ENCODE peak calls at places on chromosomes 4 and X, in six cellular contexts. Y is psoas muscle, P is left ventricle myocardium inferior, D is uterus, R is keratinocyte, V is A673. W is an unnamed sample.

GRCh38 chrX:15686818-15687685 is 22.4 kb upstream of the CLTRN start:
- DNase-seq in P (no peak), D (peak), V (peak), Y (no peak), R (no peak), W (peak)

GRCh38 chr4:62023633-62024032 is 823.5 kb downstream of the ADGRL3 start:
- DNase-seq in R (no peak), P (no peak), V (no peak), Y (no peak), D (no peak), W (no peak)

GRCh38 chr4:149194061-149194460 is 621.6 kb downstream of the IQCM start:
- DNase-seq in Y (no peak), R (no peak), D (no peak), V (no peak), P (no peak), W (no peak)

GRCh38 chrX:96861661-96862060 is 22.0 kb upstream of the RPA4 start:
- DNase-seq in V (no peak), R (no peak), P (no peak), Y (no peak), D (no peak), W (no peak)

GRCh38 chr4:175807596-175807995 is 4.5 kb downstream of the GPM6A start:
- DNase-seq in V (no peak), R (no peak), D (no peak), Y (no peak), P (no peak), W (no peak)

GRCh38 chrX:135625995-135626394 is 87.4 kb upstream of the CT45A1 start:
- DNase-seq in R (no peak), P (no peak), D (no peak), V (peak), Y (no peak), W (no peak)

GRCh38 chr4:113141901-113142346 is 92.5 kb downstream of the ANK2 start:
- DNase-seq in V (no peak), P (no peak), R (no peak), D (no peak), Y (no peak), W (no peak)

GRCh38 chr4:155953151-155954117 is at the start of gene CTSO:
- DNase-seq in V (peak), R (no peak), D (peak), P (peak), Y (peak), W (peak)

GRCh38 chr4:70844180-70844579 is 4.5 kb upstream of the GRSF1 start:
- DNase-seq in P (no peak), V (no peak), R (no peak), D (no peak), Y (no peak), W (no peak)

GRCh38 chr4:25970691-25971427 is 56.8 kb downstream of the SMIM20 start:
- DNase-seq in D (no peak), Y (no peak), P (no peak), V (no peak), R (no peak), W (no peak)

GRCh38 chrX:72274526-72274925 is 2.5 kb downstream of the RPS4X start:
- DNase-seq in V (no peak), D (no peak), P (no peak), R (no peak), Y (no peak), W (no peak)

GRCh38 chrX:72271091-72271490 is 6.0 kb downstream of the RPS4X start:
- DNase-seq in R (no peak), P (no peak), Y (no peak), D (no peak), V (no peak), W (no peak)

GRCh38 chrX:72271812-72272211 is 5.2 kb downstream of the RPS4X start:
- DNase-seq in R (peak), D (no peak), V (no peak), P (no peak), Y (no peak), W (no peak)

GRCh38 chrX:72272868-72273267 is 4.2 kb downstream of the RPS4X start:
- DNase-seq in P (no peak), D (no peak), V (no peak), Y (no peak), R (no peak), W (no peak)

GRCh38 chrX:72273718-72274117 is 3.3 kb downstream of the RPS4X start:
- DNase-seq in V (no peak), R (no peak), P (no peak), Y (no peak), D (no peak), W (no peak)
- H3K4me3 ChIP-seq in V (peak), R (no peak), P (no peak), Y (no peak), D (no peak), W (no peak)

GRCh38 chr4:80171656-80172055 is 25.6 kb upstream of the PRDM8 start:
- DNase-seq in R (no peak), Y (no peak), D (no peak), V (no peak), P (no peak), W (no peak)

GRCh38 chr4:80171251-80171650 is 26.1 kb upstream of the PRDM8 start:
- DNase-seq in D (no peak), V (no peak), P (no peak), Y (no peak), R (no peak), W (no peak)

GRCh38 chr4:80173387-80173786 is 23.9 kb upstream of the PRDM8 start:
- DNase-seq in P (no peak), R (peak), D (no peak), V (no peak), Y (no peak), W (no peak)

GRCh38 chr4:80173841-80174240 is 23.5 kb upstream of the PRDM8 start:
- DNase-seq in R (no peak), P (no peak), D (no peak), V (no peak), Y (no peak), W (no peak)

DNA sequence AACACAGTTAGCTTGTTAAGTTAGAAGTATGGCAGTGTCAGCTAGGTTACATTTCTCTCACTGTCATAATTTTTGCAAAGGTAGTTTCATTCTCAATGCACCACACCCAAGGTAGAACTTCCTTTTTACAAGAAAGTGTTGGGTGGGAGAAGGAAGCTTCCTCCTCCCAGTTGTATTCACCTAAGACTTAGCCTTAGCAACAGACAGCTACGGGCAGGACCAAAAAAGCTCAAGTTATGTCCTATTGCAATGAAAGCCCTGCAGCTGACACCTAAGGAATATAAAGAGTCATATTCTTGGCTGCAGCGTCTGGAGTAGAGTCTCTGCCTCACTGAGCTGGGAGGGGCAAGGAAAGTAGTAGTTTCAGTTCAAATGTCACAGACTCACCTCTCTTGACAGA is 25.1 kb upstream of the PRDM8 start:
- DNase-seq in D (no peak), Y (no peak), V (no peak), R (no peak), P (no peak), W (no peak)
- H3K27ac ChIP-seq in D (no peak), Y (no peak), V (no peak), R (peak), P (no peak), W (no peak)

DNA sequence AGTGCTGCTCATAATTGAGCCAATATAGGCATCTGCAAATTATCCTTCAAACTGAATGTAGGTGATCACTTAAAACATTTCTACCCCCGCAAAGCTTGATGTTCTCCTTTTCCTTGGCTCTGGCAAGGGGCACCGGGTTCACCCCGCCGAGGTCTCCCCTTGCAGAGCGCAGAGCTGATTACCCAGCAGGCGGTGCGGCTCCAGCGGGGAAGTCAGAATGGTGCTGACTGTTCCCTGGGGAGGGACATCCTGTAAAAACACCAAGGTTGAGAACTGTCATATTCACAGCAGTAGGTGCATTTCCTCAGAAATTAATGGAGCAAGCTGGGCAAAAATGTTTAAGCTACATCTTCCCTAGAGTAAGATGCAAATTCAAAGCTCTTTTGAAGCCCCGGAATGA is 767.4 kb upstream of the TENM3 start:
- DNase-seq in V (no peak), D (no peak), P (no peak), Y (no peak), R (no peak), W (no peak)
- H3K4me3 ChIP-seq in V (no peak), D (no peak), P (peak), Y (no peak), R (no peak), W (no peak)

GRCh38 chr4:165378763-165379631 is at the start of gene CPE:
- DNase-seq in P (peak), D (peak), R (no peak), Y (peak), V (peak), W (peak)
- H3K27ac ChIP-seq in P (peak), D (peak), R (no peak), Y (peak), V (peak), W (peak)

GRCh38 chr4:45345551-45345950 is 619.2 kb upstream of the GNPDA2 start:
- DNase-seq in V (peak), P (no peak), Y (no peak), R (no peak), D (no peak), W (no peak)
- H3K4me3 ChIP-seq in V (peak), P (no peak), Y (no peak), R (no peak), D (no peak), W (no peak)

GRCh38 chrX:69031971-69032391 is 133.3 kb downstream of the PJA1 start:
- DNase-seq in V (no peak), R (peak), D (no peak), P (no peak), Y (no peak), W (no peak)

GRCh38 chrX:69034451-69034850 is 130.8 kb downstream of the PJA1 start:
- DNase-seq in R (no peak), Y (no peak), D (no peak), V (no peak), P (no peak), W (peak)

GRCh38 chrX:69032601-69033000 is 132.7 kb downstream of the PJA1 start:
- DNase-seq in Y (no peak), P (no peak), D (no peak), V (no peak), R (peak), W (no peak)

GRCh38 chrX:69031181-69031580 is 134.1 kb downstream of the PJA1 start:
- DNase-seq in D (no peak), V (no peak), R (no peak), P (no peak), Y (no peak), W (no peak)

DNA sequence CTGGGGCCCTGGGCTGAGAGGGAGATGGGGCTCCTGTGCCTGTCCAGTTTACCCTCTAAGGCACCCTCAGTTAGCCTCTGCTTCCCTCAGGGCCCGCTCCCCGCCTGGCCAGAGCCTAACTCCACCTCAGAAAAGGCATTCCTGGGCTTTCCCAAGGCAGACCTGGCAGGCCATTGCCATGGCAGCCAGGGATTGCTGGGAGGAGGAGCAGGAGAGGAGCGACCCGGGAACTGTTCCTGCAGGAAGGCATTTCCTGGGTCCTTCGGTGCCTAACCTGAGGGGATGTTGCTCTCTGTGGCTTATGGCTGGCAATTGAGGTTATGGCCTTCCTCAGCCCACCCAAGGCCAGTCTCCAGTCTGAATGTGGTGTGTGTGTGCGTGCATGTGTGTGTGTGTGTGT is 131.3 kb downstream of the PJA1 start:
- DNase-seq in R (no peak), P (no peak), Y (no peak), D (no peak), V (no peak), W (no peak)
- H3K27ac ChIP-seq in R (no peak), P (no peak), Y (no peak), D (no peak), V (no peak), W (no peak)

DNA sequence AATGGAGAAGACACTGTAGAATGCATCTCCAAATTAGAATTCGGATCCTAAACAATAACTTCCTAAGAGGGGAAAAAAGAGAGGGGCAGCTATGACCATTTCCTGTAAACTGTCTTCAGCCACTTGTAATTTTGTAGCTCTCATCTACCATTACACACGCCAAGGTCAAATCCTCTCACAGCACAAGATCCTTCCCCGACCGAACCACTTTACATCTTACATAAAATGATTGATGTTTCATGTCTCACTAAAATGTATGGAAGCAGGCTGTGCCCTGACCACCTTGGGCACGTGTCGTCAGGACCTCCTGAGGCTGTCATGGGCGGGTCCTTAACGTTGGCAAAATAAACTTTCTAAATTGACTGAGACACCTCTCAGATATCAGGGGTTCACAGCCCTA is 24.1 kb upstream of the PBDC1 start:
- DNase-seq in V (peak), P (no peak), Y (peak), D (peak), R (no peak), W (no peak)
- H3K4me3 ChIP-seq in V (peak), P (peak), Y (peak), D (no peak), R (peak), W (no peak)

GRCh38 chr4:3836802-3837601 is 70.8 kb downstream of the ADRA2C start:
- DNase-seq in V (peak), D (no peak), R (no peak), P (no peak), Y (peak), W (no peak)

GRCh38 chr4:3834921-3835521 is 68.8 kb downstream of the ADRA2C start:
- DNase-seq in Y (no peak), P (no peak), D (no peak), R (no peak), V (no peak), W (no peak)

GRCh38 chr4:3835527-3836040 is 69.4 kb downstream of the ADRA2C start:
- DNase-seq in R (no peak), D (no peak), V (no peak), P (no peak), Y (no peak), W (no peak)

GRCh38 chr4:3834186-3834920 is 68.2 kb downstream of the ADRA2C start:
- DNase-seq in R (no peak), D (no peak), Y (no peak), V (no peak), P (no peak), W (no peak)

DNA sequence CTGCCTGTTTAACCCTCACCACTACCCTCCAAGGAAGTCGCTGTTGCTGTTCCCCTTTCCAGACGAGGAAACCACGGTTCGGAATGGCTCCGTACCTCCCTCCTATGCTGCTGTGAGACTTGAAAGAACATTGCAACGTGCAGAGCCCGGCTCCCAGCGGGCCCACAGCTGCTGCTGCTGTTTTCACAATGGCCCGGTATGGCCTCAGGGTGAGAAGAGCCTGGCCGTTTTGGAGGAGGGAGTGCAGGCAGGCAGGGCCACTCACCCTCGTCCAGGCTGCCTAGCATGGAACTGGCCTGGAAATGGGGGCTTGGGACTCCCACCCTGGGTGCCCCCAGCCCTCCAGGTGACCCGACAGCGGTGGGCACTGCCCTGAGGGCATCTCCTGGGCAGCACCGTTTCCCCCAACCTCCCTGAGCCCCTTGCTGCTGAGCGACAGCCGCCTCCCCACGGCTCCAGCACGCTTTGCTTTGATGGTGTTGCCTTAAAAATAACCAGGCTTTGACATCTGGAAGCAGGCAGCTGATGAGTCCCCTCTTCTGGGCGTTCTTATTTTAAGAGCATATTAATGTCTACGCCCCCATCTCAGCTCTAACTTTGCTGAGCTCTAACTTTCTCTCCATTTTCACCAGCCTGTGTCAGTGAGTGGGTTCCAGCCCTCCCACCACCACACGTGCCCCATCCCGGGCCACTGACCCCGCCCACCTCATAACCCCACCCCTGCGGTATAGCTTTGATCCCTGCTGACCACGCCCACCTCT is 70.0 kb downstream of the ADRA2C start:
- DNase-seq in Y (no peak), V (no peak), R (no peak), P (no peak), D (no peak), W (no peak)
- H3K27ac ChIP-seq in Y (no peak), V (no peak), R (no peak), P (no peak), D (no peak), W (no peak)

GRCh38 chr4:173307778-173308177 is 26.4 kb downstream of the HMGB2 start:
- DNase-seq in P (no peak), V (no peak), D (no peak), R (no peak), Y (no peak), W (no peak)
- H3K4me3 ChIP-seq in P (no peak), V (no peak), D (no peak), R (no peak), Y (no peak), W (no peak)

W was measured in upper lobe of left lung.